ENCODE peak calls at places on chromosomes 1 and 21, in ten cellular contexts. P, T, N, F, I, Z, K, J, S and H are unnamed samples.

GRCh38 chr1:151837197-151837596 is 2.4 kb downstream of the C2CD4D start:
- DNase-seq in N (no peak), J (no peak), F (no peak), P (no peak), T (peak; percentile 34), K (no peak), S (no peak), I (no peak), Z (no peak), H (no peak)

GRCh38 chr1:75575837-75576236 is 35.1 kb downstream of the SLC44A5 start:
- DNase-seq in K (no peak), P (no peak), T (no peak), Z (no peak), J (no peak), S (no peak), N (no peak), F (no peak), I (no peak), H (no peak)

GRCh38 chr1:70992521-70992920 is 55.1 kb downstream of the PTGER3 start:
- DNase-seq in P (no peak), T (no peak), J (no peak), F (no peak), K (no peak), N (no peak), S (no peak), I (no peak), Z (no peak), H (no peak)

GRCh38 chr1:224051086-224051406 is 62.9 kb upstream of the FBXO28 start:
- DNase-seq in T (no peak), N (no peak), J (no peak), Z (no peak), P (no peak), S (no peak), K (no peak), I (no peak), F (no peak), H (no peak)

GRCh38 chr1:35568975-35569395 is 4.1 kb upstream of the TFAP2E start:
- DNase-seq in S (peak; percentile 64), K (peak; percentile 82), N (peak; percentile 86), P (no peak), I (peak; percentile 60), T (peak; percentile 43), Z (peak; percentile 38), F (peak; percentile 78), J (no peak), H (peak; percentile 51)

GRCh38 chr1:208254862-208255261 is 10.7 kb upstream of the PLXNA2 start:
- DNase-seq in S (no peak), T (peak; percentile 72), I (peak; percentile 80), J (no peak), P (no peak), Z (no peak), F (no peak), N (peak; percentile 46), K (no peak), H (peak; percentile 79)

GRCh38 chr21:26032263-26032662 is 138.3 kb downstream of the APP start:
- DNase-seq in S (no peak), Z (no peak), N (no peak), F (no peak), J (no peak), K (no peak), T (no peak), P (no peak), I (peak; percentile 18), H (no peak)

GRCh38 chr1:29592731-29593130 is 356.4 kb downstream of the PTPRU start:
- DNase-seq in I (no peak), J (no peak), Z (no peak), T (no peak), K (peak; percentile 45), F (no peak), P (no peak), N (no peak), S (no peak), H (no peak)

GRCh38 chr1:160454371-160455152 is 54.2 kb downstream of the VANGL2 start:
- DNase-seq in J (no peak), Z (no peak), K (no peak), I (no peak), F (no peak), S (no peak), T (no peak), P (no peak), N (no peak), H (no peak)

GRCh38 chr1:21238141-21238800 is 52.0 kb downstream of the ECE1 start:
- DNase-seq in T (peak; percentile 78), I (no peak), N (peak; percentile 57), S (no peak), P (no peak), K (no peak), J (no peak), Z (no peak), F (no peak), H (peak; percentile 98)

GRCh38 chr1:91596474-91596873 is 95.8 kb downstream of the CDC7 start:
- DNase-seq in I (peak; percentile 59), S (no peak), T (no peak), P (no peak), K (no peak), F (no peak), N (no peak), J (no peak), Z (no peak), H (peak; percentile 21)

GRCh38 chr1:226980122-226980551 is 40.0 kb downstream of the COQ8A start:
- DNase-seq in N (no peak), P (no peak), J (no peak), S (no peak), F (no peak), T (no peak), Z (no peak), K (no peak), I (no peak), H (no peak)

GRCh38 chr1:228801068-228801467 is 65.8 kb downstream of the RHOU start:
- DNase-seq in P (no peak), K (no peak), Z (no peak), T (no peak), S (no peak), N (no peak), F (no peak), J (no peak), I (no peak), H (no peak)

GRCh38 chr1:1274931-1275431 is 1.3 kb upstream of the UBE2J2 start:
- DNase-seq in F (no peak), Z (no peak), T (no peak), N (no peak), J (no peak), S (no peak), I (no peak), K (no peak), P (no peak), H (no peak)

GRCh38 chr1:152018537-152018936 is 18.3 kb downstream of the S100A11 start:
- DNase-seq in T (no peak), S (no peak), K (peak; percentile 31), J (no peak), P (no peak), Z (no peak), I (peak; percentile 57), N (no peak), F (no peak), H (peak; percentile 30)

GRCh38 chr1:165671531-165671930 is 26.8 kb downstream of the ALDH9A1 start:
- DNase-seq in S (no peak), I (peak; percentile 52), N (no peak), K (no peak), P (no peak), Z (no peak), F (no peak), J (no peak), T (no peak), H (no peak)

GRCh38 chr1:172452536-172453159 is 8.8 kb upstream of the PIGC start:
- DNase-seq in Z (no peak), F (no peak), J (no peak), T (no peak), K (no peak), N (no peak), S (no peak), P (no peak), I (peak; percentile 29), H (no peak)

GRCh38 chr1:60066001-60066400 is 7.6 kb downstream of the C1orf87 start:
- DNase-seq in S (no peak), N (no peak), P (no peak), Z (no peak), F (no peak), K (no peak), T (no peak), I (peak; percentile 70), J (no peak), H (no peak)

GRCh38 chr1:91650764-91651163 is 150.1 kb downstream of the CDC7 start:
- DNase-seq in T (peak; percentile 52), P (no peak), J (no peak), N (peak; percentile 93), K (no peak), Z (peak; percentile 94), S (no peak), F (peak; percentile 26), I (peak; percentile 99), H (peak; percentile 97)

GRCh38 chr1:43452789-43453441 is 816 bp downstream of the HYI start:
- DNase-seq in J (no peak), S (peak; percentile 86), I (peak; percentile 39), Z (no peak), N (peak; percentile 71), P (no peak), F (peak; percentile 49), K (peak; percentile 75), T (peak; percentile 43), H (peak; percentile 50)

GRCh38 chr1:226661271-226661670 is 77.8 kb downstream of the ITPKB start:
- DNase-seq in S (no peak), T (no peak), K (no peak), J (no peak), I (no peak), P (no peak), F (no peak), Z (no peak), N (no peak), H (no peak)

GRCh38 chr1:155008015-155008941 is 5.7 kb downstream of the ZBTB7B start:
- DNase-seq in S (no peak), T (no peak), I (no peak), J (no peak), N (no peak), Z (no peak), P (no peak), F (no peak), K (no peak), H (no peak)

GRCh38 chr1:109995536-109995935 is 11.0 kb downstream of the AHCYL1 start:
- DNase-seq in I (no peak), K (no peak), F (no peak), T (no peak), Z (no peak), J (no peak), S (no peak), N (no peak), P (no peak), H (no peak)